ENCODE peak calls at places on chromosomes 2 and 18, in eight cellular contexts. C is foreskin fibroblast, R is AG20443, F is Ammon's horn, S is GM13977, V is AG09309, K is MCF 10A, D is WERI-Rb-1. T is an unnamed sample.

GRCh38 chr2:45778720-45779171 is 127.3 kb downstream of the PRKCE start:
- DNase-seq in C (peak; percentile 37), R (peak; percentile 79), F (peak; percentile 69), S (peak; percentile 60), V (no peak), K (peak; percentile 75), D (peak; percentile 82), T (no peak)

GRCh38 chr2:30756971-30757370 is 50.3 kb downstream of the CAPN13 start:
- DNase-seq in C (no peak), R (no peak), F (no peak), S (no peak), V (no peak), K (no peak), D (no peak), T (no peak)

GRCh38 chr2:155382781-155383180 is 684.3 kb downstream of the KCNJ3 start:
- DNase-seq in C (no peak), R (no peak), F (no peak), S (no peak), V (no peak), K (no peak), D (no peak), T (no peak)

GRCh38 chr2:78768016-78768415 is 257.5 kb upstream of the REG3G start:
- DNase-seq in C (no peak), R (no peak), F (no peak), S (no peak), V (no peak), K (no peak), D (no peak), T (no peak)

GRCh38 chr2:159030674-159031380 is 62.4 kb downstream of the TANC1 start:
- DNase-seq in C (peak; percentile 83), R (peak; percentile 69), F (no peak), S (no peak), V (no peak), K (peak; percentile 31), D (peak; percentile 77), T (no peak)

GRCh38 chr2:196277002-196277401 is 105.6 kb upstream of the STK17B start:
- DNase-seq in C (no peak), R (no peak), F (no peak), S (peak; percentile 40), V (no peak), K (no peak), D (no peak), T (no peak)

GRCh38 chr2:234136461-234136860 is 86.0 kb downstream of the SPP2 start:
- DNase-seq in C (no peak), R (no peak), F (no peak), S (no peak), V (no peak), K (no peak), D (no peak), T (no peak)

GRCh38 chr2:11833601-11834000 is 87.2 kb downstream of the LPIN1 start:
- DNase-seq in C (peak; percentile 74), R (peak; percentile 85), F (no peak), S (no peak), V (peak; percentile 69), K (no peak), D (no peak), T (no peak)

GRCh38 chr18:35027206-35027605 is 14.0 kb upstream of the MAPRE2 start:
- DNase-seq in C (no peak), R (no peak), F (no peak), S (no peak), V (no peak), K (no peak), D (no peak), T (no peak)

GRCh38 chr2:155525194-155525593 is 807.3 kb downstream of the NR4A2 start:
- DNase-seq in C (no peak), R (no peak), F (no peak), S (no peak), V (no peak), K (peak; percentile 6), D (no peak), T (no peak)

GRCh38 chr2:2464095-2464494 is 133.0 kb upstream of the MYT1L start:
- DNase-seq in C (no peak), R (no peak), F (peak; percentile 47), S (no peak), V (no peak), K (no peak), D (peak; percentile 28), T (no peak)

GRCh38 chr2:75054296-75054695 is 95.9 kb downstream of the POLE4 start:
- DNase-seq in C (no peak), R (no peak), F (no peak), S (no peak), V (no peak), K (peak; percentile 16), D (no peak), T (no peak)

GRCh38 chr2:216535454-216535995 is 36.9 kb downstream of the RPL37A start:
- DNase-seq in C (peak; percentile 98), R (peak; percentile 88), F (peak; percentile 21), S (no peak), V (peak; percentile 91), K (peak; percentile 73), D (no peak), T (no peak)

GRCh38 chr2:144378551-144378950 is 141.4 kb downstream of the ZEB2 start:
- DNase-seq in C (no peak), R (peak; percentile 25), F (no peak), S (no peak), V (no peak), K (no peak), D (no peak), T (no peak)

GRCh38 chr2:162018530-162018929 is 55.5 kb downstream of the DPP4 start:
- DNase-seq in C (no peak), R (no peak), F (no peak), S (no peak), V (no peak), K (no peak), D (no peak), T (no peak)

GRCh38 chr2:240288087-240288521 is 147.4 kb upstream of the GPC1 start:
- DNase-seq in C (no peak), R (no peak), F (no peak), S (no peak), V (no peak), K (no peak), D (no peak), T (no peak)

GRCh38 chr18:35390956-35391695 is 14.0 kb upstream of the ZNF396 start:
- DNase-seq in C (no peak), R (no peak), F (no peak), S (no peak), V (no peak), K (no peak), D (no peak), T (no peak)

GRCh38 chr2:86223098-86223681 is 23.9 kb downstream of the MRPL35 start:
- DNase-seq in C (peak; percentile 62), R (peak; percentile 84), F (peak; percentile 81), S (no peak), V (no peak), K (no peak), D (no peak), T (no peak)

GRCh38 chr2:107645586-107645985 is 181.1 kb upstream of the RGPD4 start:
- DNase-seq in C (no peak), R (no peak), F (no peak), S (no peak), V (no peak), K (no peak), D (no peak), T (no peak)

GRCh38 chr2:95401480-95401879 is 1.0 kb upstream of the FAHD2A start:
- DNase-seq in C (no peak), R (no peak), F (no peak), S (no peak), V (no peak), K (no peak), D (no peak), T (no peak)

GRCh38 chr2:3503046-3503445 is 16.3 kb downstream of the ADI1 start:
- DNase-seq in C (no peak), R (no peak), F (no peak), S (no peak), V (no peak), K (no peak), D (no peak), T (no peak)

GRCh38 chr18:58937204-58937603 is 72.5 kb downstream of the ZNF532 start:
- DNase-seq in C (peak; percentile 38), R (peak; percentile 34), F (no peak), S (no peak), V (peak; percentile 5), K (peak; percentile 8), D (no peak), T (no peak)

GRCh38 chr2:46225150-46225480 is 72.1 kb upstream of the EPAS1 start:
- DNase-seq in C (no peak), R (no peak), F (no peak), S (no peak), V (no peak), K (no peak), D (no peak), T (no peak)

GRCh38 chr2:24984912-24985311 is 13.2 kb upstream of the DNAJC27 start:
- DNase-seq in C (no peak), R (peak; percentile 23), F (peak; percentile 86), S (no peak), V (no peak), K (no peak), D (peak; percentile 28), T (no peak)

GRCh38 chr2:75180476-75180875 is 18.8 kb downstream of the TACR1 start:
- DNase-seq in C (no peak), R (no peak), F (no peak), S (no peak), V (no peak), K (no peak), D (no peak), T (no peak)

GRCh38 chr2:19887508-19887907 is 14.3 kb downstream of the TTC32 start:
- DNase-seq in C (no peak), R (peak; percentile 3), F (no peak), S (no peak), V (no peak), K (no peak), D (no peak), T (no peak)

GRCh38 chr2:15112216-15112615 is 448.9 kb downstream of the NBAS start:
- DNase-seq in C (peak; percentile 1), R (no peak), F (no peak), S (no peak), V (no peak), K (peak; percentile 20), D (no peak), T (no peak)

GRCh38 chr2:85594715-85595377 is 699 bp upstream of the RNF181 start:
- DNase-seq in C (no peak), R (no peak), F (no peak), S (no peak), V (no peak), K (no peak), D (no peak), T (no peak)

GRCh38 chr18:56294484-56295183 is 343.8 kb downstream of the TXNL1 start:
- DNase-seq in C (no peak), R (no peak), F (no peak), S (no peak), V (no peak), K (no peak), D (no peak), T (no peak)

GRCh38 chr18:50986360-50987087 is 18.7 kb downstream of the ELAC1 start:
- DNase-seq in C (peak; percentile 80), R (peak; percentile 75), F (no peak), S (no peak), V (peak; percentile 59), K (no peak), D (no peak), T (no peak)

GRCh38 chr2:3256655-3257054 is 121.0 kb downstream of the EIPR1 start:
- DNase-seq in C (no peak), R (no peak), F (no peak), S (no peak), V (no peak), K (no peak), D (no peak), T (no peak)

GRCh38 chr2:127371037-127371436 is 16.7 kb downstream of the MAP3K2 start:
- DNase-seq in C (no peak), R (no peak), F (no peak), S (no peak), V (no peak), K (no peak), D (no peak), T (no peak)

GRCh38 chr2:46737577-46737976 is 178.0 kb downstream of the MCFD2 start:
- DNase-seq in C (no peak), R (no peak), F (no peak), S (no peak), V (no peak), K (peak; percentile 54), D (no peak), T (no peak)

GRCh38 chr2:119741001-119741400 is 18.7 kb upstream of the PTPN4 start:
- DNase-seq in C (no peak), R (no peak), F (peak; percentile 70), S (no peak), V (no peak), K (no peak), D (no peak), T (no peak)

T was measured in NCI-H2107.